ENCODE peak calls at places on chromosomes 4 and X, in five cellular contexts. K, Y, D, Z and E are unnamed samples.

GRCh38 chrX:8868070-8868795 is 67.0 kb upstream of the FAM9A start:
- DNase-seq in Z (no peak), Y (no peak), D (no peak), K (no peak), E (no peak)

GRCh38 chr4:175947117-175947722 is 118.4 kb upstream of the WDR17 start:
- DNase-seq in D (no peak), K (no peak), Z (no peak), Y (no peak), E (no peak)

GRCh38 chr4:117357422-117357821 is 272.0 kb upstream of the TRAM1L1 start:
- DNase-seq in K (no peak), Y (no peak), D (no peak), Z (no peak), E (no peak)

GRCh38 chr4:53646792-53647191 is 55.5 kb upstream of the LNX1 start:
- DNase-seq in Z (no peak), Y (peak), K (no peak), D (no peak), E (no peak)

GRCh38 chrX:118928126-118928525 is 46.3 kb upstream of the LONRF3 start:
- DNase-seq in D (no peak), Z (no peak), K (no peak), Y (no peak), E (no peak)

GRCh38 chr4:177441061-177441802 is 1.0 kb downstream of the AGA start:
- DNase-seq in Z (no peak), Y (no peak), D (no peak), K (no peak), E (peak)

GRCh38 chrX:84155938-84156337 is 32.1 kb downstream of the RPS6KA6 start:
- DNase-seq in Z (no peak), K (no peak), Y (no peak), D (no peak), E (no peak)

GRCh38 chr4:38114435-38114834 is 154.2 kb downstream of the PTTG2 start:
- DNase-seq in K (no peak), Y (no peak), D (no peak), Z (no peak), E (no peak)

GRCh38 chrX:119669424-119670037 is 23.4 kb downstream of the SEPTIN6 start:
- DNase-seq in K (peak), D (peak), Y (no peak), Z (no peak), E (no peak)

GRCh38 chrX:39787999-39788398 is 309.8 kb downstream of the BCOR start:
- DNase-seq in Y (no peak), Z (no peak), K (no peak), D (no peak), E (no peak)

GRCh38 chr4:110361921-110362320 is 114.0 kb upstream of the ENPEP start:
- DNase-seq in Y (no peak), D (no peak), K (no peak), Z (no peak), E (no peak)

GRCh38 chr4:15352508-15352907 is 75.3 kb upstream of the C1QTNF7 start:
- DNase-seq in K (no peak), Y (no peak), D (no peak), Z (no peak), E (no peak)

GRCh38 chr4:80154547-80154933 is 42.8 kb upstream of the PRDM8 start:
- DNase-seq in D (no peak), K (no peak), Z (no peak), Y (no peak), E (no peak)

GRCh38 chr4:27360651-27361347 is 500.2 kb downstream of the STIM2 start:
- DNase-seq in Z (no peak), D (no peak), Y (no peak), K (peak), E (no peak)

GRCh38 chrX:110399497-110399896 is 40.8 kb downstream of the RTL9 start:
- DNase-seq in K (no peak), Y (no peak), D (no peak), Z (no peak), E (no peak)

GRCh38 chr4:81913427-81913878 is 441.7 kb upstream of the RASGEF1B start:
- DNase-seq in K (no peak), D (peak), Z (peak), Y (peak), E (peak)

GRCh38 chr4:47667552-47667951 is 170.3 kb downstream of the CORIN start:
- DNase-seq in Z (no peak), Y (no peak), D (no peak), K (no peak), E (no peak)

GRCh38 chr4:29375716-29376115 is 1344.5 kb upstream of the PCDH7 start:
- DNase-seq in K (no peak), Z (no peak), D (no peak), Y (no peak), E (no peak)

GRCh38 chrX:56600987-56601386 is 37.6 kb downstream of the UBQLN2 start:
- DNase-seq in Y (no peak), D (no peak), K (no peak), Z (no peak), E (no peak)

GRCh38 chr4:5366421-5366820 is 315.1 kb downstream of the STK32B start:
- DNase-seq in K (no peak), Y (no peak), Z (no peak), D (no peak), E (no peak)

GRCh38 chr4:16969696-16970135 is 71.3 kb upstream of the LDB2 start:
- DNase-seq in D (peak), Z (peak), Y (peak), K (peak), E (peak)

GRCh38 chrX:132613801-132614200 is 125.0 kb upstream of the MBNL3 start:
- DNase-seq in Z (no peak), K (no peak), Y (no peak), D (no peak), E (no peak)

GRCh38 chr4:168694669-168695068 is 197.8 kb downstream of the PALLD start:
- DNase-seq in D (no peak), Y (no peak), K (no peak), Z (no peak), E (no peak)

GRCh38 chr4:121030711-121031110 is 41.6 kb downstream of the NDNF start:
- DNase-seq in K (no peak), D (no peak), Y (no peak), Z (no peak), E (no peak)

GRCh38 chr4:27387706-27388105 is 527.1 kb downstream of the STIM2 start:
- DNase-seq in D (no peak), Y (no peak), K (no peak), Z (no peak), E (no peak)

GRCh38 chr4:143225167-143225566 is 40.5 kb downstream of the USP38 start:
- DNase-seq in Z (no peak), Y (no peak), K (no peak), D (no peak), E (peak)

GRCh38 chrX:10952619-10953018 is 158.5 kb upstream of the HCCS start:
- DNase-seq in Z (no peak), D (no peak), K (no peak), Y (no peak), E (no peak)

GRCh38 chr4:74447636-74448233 is 2.8 kb downstream of the AREG start:
- DNase-seq in Y (no peak), Z (no peak), K (no peak), D (no peak), E (no peak)

GRCh38 chrX:73563740-73564073 is 710 bp downstream of the CHIC1 start:
- DNase-seq in Y (no peak), Z (no peak), K (no peak), D (no peak), E (no peak)

DNA sequence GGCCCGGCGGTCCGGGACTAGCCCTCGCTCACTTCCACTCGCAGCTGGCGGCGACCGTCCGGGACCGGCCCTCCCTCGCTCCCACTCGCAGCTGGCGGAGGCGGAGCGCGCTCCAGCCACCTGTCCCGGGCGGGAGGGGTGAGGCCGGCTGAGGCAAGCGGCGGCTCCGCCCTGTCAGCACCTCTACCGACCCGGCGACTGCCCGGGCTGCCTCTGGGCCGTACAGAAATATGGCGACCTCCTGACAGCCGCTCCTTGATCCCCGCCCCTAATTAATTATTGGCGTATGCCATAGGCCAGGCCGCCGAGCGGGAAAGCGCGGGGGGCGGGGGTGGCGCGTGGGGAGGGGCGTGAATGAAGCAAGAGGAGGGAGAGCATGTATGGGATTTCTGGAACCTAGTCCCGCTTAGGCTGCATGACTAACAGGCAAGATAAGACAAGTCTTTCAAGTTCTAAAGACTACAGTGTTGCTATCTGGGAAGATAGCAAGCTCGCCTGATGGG is at the start of gene MORC4:
- DNase-seq in Y (peak), Z (peak), K (peak), D (peak), E (peak)
- TF ChIP-seq POLR2A in Y (peak), Z (peak), K (peak), D (no peak), E (peak)

DNA sequence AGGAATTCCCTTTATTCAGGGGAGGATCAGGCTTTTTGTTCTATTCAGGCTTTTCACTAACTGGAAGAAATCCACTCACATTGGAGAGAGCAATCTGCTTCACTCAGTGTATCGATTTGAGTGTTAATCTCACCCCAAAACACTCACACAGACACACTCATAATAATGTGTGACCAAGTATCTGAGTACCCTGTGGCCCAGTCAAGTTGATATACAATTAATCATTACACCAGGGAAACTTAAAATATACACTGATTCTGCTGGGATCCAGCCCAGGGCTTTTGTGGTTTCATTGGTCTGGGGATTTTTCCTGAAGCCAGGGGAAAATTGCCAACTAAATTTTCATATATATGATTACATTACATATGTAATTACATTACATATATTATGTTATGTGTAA is 44.0 kb upstream of the GATB start:
- DNase-seq in D (no peak), K (no peak), Z (no peak), Y (no peak), E (no peak)
- H3K27ac ChIP-seq in D (no peak), K (no peak), Z (no peak), Y (no peak), E (no peak)

GRCh38 chrX:13805241-13805640 is 11.7 kb downstream of the GPM6B start:
- DNase-seq in D (no peak), Z (no peak), K (no peak), Y (no peak), E (no peak)
- TF ChIP-seq CTCF in D (no peak), Z (no peak), K (no peak), Y (no peak), E (no peak)

DNA sequence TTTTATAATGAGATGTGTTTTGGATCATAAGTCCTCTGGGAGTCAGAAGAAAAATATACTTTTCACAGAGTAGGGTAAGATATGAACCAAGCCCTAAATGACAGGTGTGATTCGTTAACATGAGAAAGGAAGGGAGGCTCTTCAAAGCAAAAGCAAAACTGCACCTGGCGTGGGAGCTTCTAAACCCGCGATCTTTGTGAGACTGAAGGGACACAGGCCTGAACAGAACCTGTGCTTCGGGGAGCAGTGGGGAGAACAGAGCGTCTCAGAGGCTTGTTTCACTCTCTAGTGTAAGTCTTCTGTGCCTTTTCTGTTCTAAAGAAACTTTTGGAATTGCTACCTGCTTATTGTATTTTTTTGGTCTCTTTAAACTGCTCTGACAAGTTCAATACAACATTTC is 30.2 kb upstream of the CYP4V2 start:
- DNase-seq in Y (no peak), K (no peak), D (no peak), Z (no peak), E (no peak)
- TF ChIP-seq POLR2A in Y (no peak), K (no peak), D (no peak), Z (no peak), E (no peak)

DNA sequence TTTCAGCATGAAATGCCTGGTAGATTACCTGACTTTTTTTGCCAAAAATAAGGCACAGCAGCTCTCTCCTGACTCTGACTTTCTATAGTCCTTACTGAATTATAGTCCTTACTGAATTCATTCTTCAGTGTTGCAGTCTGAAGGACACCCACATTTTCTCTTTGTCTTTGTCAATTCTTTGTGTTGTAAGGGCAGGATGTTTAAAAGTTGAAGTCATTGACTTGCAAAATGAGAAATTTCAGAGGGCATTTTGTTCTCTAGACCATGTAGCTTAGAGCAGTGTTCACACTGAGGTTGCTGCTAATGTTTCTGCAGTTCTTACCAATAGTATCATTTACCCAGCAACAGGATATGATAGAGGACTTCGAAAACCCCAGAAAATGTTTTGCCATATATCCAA is 168.0 kb downstream of the SOWAHB start:
- DNase-seq in Y (no peak), Z (no peak), D (no peak), K (no peak), E (no peak)
- H3K27ac ChIP-seq in Y (no peak), Z (no peak), D (no peak), K (no peak), E (no peak)

GRCh38 chr4:96974295-96974694 is 1134.4 kb downstream of the PDHA2 start:
- DNase-seq in Z (no peak), D (no peak), Y (no peak), K (no peak), E (no peak)
- TF ChIP-seq CTCF in Z (no peak), D (no peak), Y (no peak), K (no peak), E (no peak)

GRCh38 chr4:139603576-139604387 is 47.8 kb upstream of the SETD7 start:
- DNase-seq in Y (peak), K (no peak), D (no peak), Z (peak), E (no peak)

GRCh38 chr4:139605516-139605915 is 49.5 kb upstream of the SETD7 start:
- DNase-seq in D (no peak), K (no peak), Y (no peak), Z (no peak), E (no peak)

GRCh38 chr4:139607302-139608060 is 51.5 kb upstream of the SETD7 start:
- DNase-seq in K (no peak), Y (no peak), Z (no peak), D (no peak), E (no peak)

GRCh38 chr4:139609647-139610046 is 53.6 kb upstream of the SETD7 start:
- DNase-seq in Y (no peak), Z (no peak), D (no peak), K (no peak), E (no peak)

GRCh38 chr4:139606600-139607301 is 50.7 kb upstream of the SETD7 start:
- DNase-seq in D (no peak), Z (no peak), Y (no peak), K (no peak), E (no peak)
- TF ChIP-seq POLR2A in D (no peak), Z (no peak), Y (no peak), K (no peak), E (no peak)

DNA sequence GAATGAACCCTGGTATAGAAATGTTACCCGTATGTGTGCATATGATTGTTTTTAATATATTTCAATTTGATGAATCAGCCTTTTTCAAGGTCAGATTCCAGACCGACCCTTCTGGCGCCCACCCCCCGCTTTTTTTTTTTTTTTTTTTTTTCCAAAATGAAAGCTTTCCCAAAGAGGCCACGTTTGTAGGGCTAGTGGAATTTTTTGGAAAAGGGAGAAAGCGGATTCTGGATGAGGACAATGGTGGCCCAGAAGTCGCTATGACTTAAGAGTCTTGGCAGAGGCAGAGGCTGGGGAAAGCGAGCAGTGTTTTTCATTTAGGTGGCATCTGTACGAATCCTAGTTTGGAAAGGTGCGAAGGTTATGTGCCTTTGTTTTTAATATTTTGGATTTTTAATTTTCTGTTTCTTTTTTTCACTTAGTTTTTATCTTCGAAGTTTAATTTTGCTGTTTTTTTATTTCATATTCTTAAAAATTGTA is 14.6 kb downstream of the NDUFB11 start:
- DNase-seq in D (no peak), K (peak), Y (no peak), Z (no peak), E (no peak)
- H3K27ac ChIP-seq in D (no peak), K (peak), Y (peak), Z (no peak), E (peak)